ENCODE peak calls at places on chromosome 13, in four cellular contexts. One of them, this sample, is unnamed.
A peak's percentile ranks its signal among the peaks of the same experiment; 100 is the strongest.

GRCh38 chr13:80360298-80360827 is 19.4 kb upstream of the SPRY2 start:
- DNase-seq in GM12878: no peak
- DNase-seq in HL-60: no peak
- DNase-seq in K562: no peak
- DNase-seq in this sample: no peak

GRCh38 chr13:43407023-43407581 is 379.7 kb downstream of the ENOX1 start:
- DNase-seq in K562: no peak
- DNase-seq in HL-60: no peak
- DNase-seq in GM12878: no peak
- DNase-seq in this sample: no peak

GRCh38 chr13:102225892-102226291 is 176.0 kb downstream of the FGF14 start:
- DNase-seq in K562: no peak
- DNase-seq in GM12878: no peak
- DNase-seq in HL-60: no peak
- DNase-seq in this sample: no peak

GRCh38 chr13:29454931-29455481 is 140.5 kb downstream of the SLC7A1 start:
- DNase-seq in K562: peak; percentile 37
- DNase-seq in GM12878: no peak
- DNase-seq in HL-60: peak; percentile 14
- DNase-seq in this sample: no peak

GRCh38 chr13:75934889-75935288 is 298.8 kb downstream of the LMO7 start:
- DNase-seq in GM12878: no peak
- DNase-seq in HL-60: no peak
- DNase-seq in K562: no peak
- DNase-seq in this sample: no peak

GRCh38 chr13:27289016-27289665 is 18.5 kb downstream of the RASL11A start:
- DNase-seq in HL-60: no peak
- DNase-seq in GM12878: no peak
- DNase-seq in K562: no peak
- DNase-seq in this sample: no peak

GRCh38 chr13:68347220-68347619 is 1117.1 kb upstream of the PCDH9 start:
- DNase-seq in GM12878: no peak
- DNase-seq in HL-60: no peak
- DNase-seq in K562: no peak
- DNase-seq in this sample: no peak

GRCh38 chr13:105069106-105069505 is 1466.4 kb downstream of the EFNB2 start:
- DNase-seq in GM12878: no peak
- DNase-seq in HL-60: no peak
- DNase-seq in K562: no peak
- DNase-seq in this sample: no peak

GRCh38 chr13:44921478-44921877 is 67.8 kb downstream of the NUFIP1 start:
- DNase-seq in GM12878: no peak
- DNase-seq in HL-60: no peak
- DNase-seq in K562: no peak
- DNase-seq in this sample: no peak

GRCh38 chr13:41608779-41609178 is 151.4 kb downstream of the RGCC start:
- DNase-seq in K562: no peak
- DNase-seq in GM12878: no peak
- DNase-seq in HL-60: no peak
- DNase-seq in this sample: no peak

GRCh38 chr13:100108913-100109507 is 20.1 kb downstream of the PCCA start:
- DNase-seq in GM12878: no peak
- DNase-seq in K562: no peak
- DNase-seq in HL-60: no peak
- DNase-seq in this sample: no peak

GRCh38 chr13:78067290-78067689 is 148.7 kb upstream of the EDNRB start:
- DNase-seq in K562: no peak
- DNase-seq in HL-60: no peak
- DNase-seq in GM12878: no peak
- DNase-seq in this sample: no peak

DNA sequence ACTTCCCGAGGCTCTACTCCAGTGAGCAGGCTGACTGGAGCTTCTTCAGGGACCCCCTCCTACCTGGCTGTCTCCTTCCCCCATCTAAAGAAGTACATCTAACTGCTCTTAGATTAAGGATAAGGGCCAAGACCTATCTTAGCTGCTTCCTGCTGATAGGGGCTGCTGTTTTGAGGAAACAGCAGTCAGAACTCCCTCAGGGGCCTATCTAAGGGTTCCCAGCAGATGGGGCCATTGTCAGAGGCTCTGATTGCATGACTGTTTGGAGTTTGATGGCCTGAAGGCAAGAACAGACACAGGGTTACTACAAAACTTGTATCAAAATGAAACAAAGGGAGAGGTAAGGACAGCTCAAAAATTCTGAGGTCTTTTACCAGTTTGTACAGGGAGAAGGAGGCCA is 2636.9 kb upstream of the PCDH20 start:
- DNase-seq in HL-60: no peak
- DNase-seq in GM12878: no peak
- DNase-seq in K562: peak; percentile 4
- DNase-seq in this sample: no peak
- TF ChIP-seq SPI1 in HL-60: no peak
- TF ChIP-seq SPI1 in GM12878: no peak
- TF ChIP-seq SPI1 in K562: no peak
- TF ChIP-seq SPI1 in this sample: no peak

GRCh38 chr13:89470901-89471300 is 1799.7 kb downstream of the SLITRK5 start:
- DNase-seq in GM12878: no peak
- DNase-seq in K562: no peak
- DNase-seq in HL-60: no peak
- DNase-seq in this sample: no peak

GRCh38 chr13:89465366-89465765 is 1794.2 kb downstream of the SLITRK5 start:
- DNase-seq in GM12878: peak; percentile 3
- DNase-seq in K562: no peak
- DNase-seq in HL-60: no peak
- DNase-seq in this sample: no peak

DNA sequence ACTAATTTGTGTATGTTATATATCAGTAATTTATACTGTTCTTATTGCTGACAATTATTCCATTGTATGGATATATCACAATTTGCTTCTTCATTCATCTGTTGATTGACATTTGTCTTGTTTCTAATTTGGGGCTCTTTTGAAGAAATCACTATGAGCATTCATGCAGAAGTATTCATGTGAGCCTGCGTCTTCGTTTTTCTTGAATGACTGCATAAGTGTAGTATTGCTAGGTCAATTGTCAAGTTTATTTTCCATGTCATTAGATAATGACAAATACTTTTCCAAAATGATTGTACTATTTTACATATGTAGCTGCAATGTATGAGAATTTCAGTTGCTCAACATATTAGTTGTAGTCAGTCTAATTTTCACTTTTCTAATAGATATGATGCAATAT is 1796.9 kb downstream of the SLITRK5 start:
- DNase-seq in GM12878: no peak
- DNase-seq in HL-60: no peak
- DNase-seq in K562: no peak
- DNase-seq in this sample: no peak
- TF ChIP-seq SPI1 in GM12878: no peak
- TF ChIP-seq SPI1 in HL-60: no peak
- TF ChIP-seq SPI1 in K562: no peak
- TF ChIP-seq SPI1 in this sample: no peak

GRCh38 chr13:32538234-32538620 is 368 bp downstream of the N4BP2L2 start:
- DNase-seq in GM12878: no peak
- DNase-seq in HL-60: no peak
- DNase-seq in K562: peak; percentile 45
- DNase-seq in this sample: peak; percentile 8
- TF ChIP-seq SPI1 in GM12878: no peak
- TF ChIP-seq SPI1 in HL-60: no peak
- TF ChIP-seq SPI1 in K562: no peak
- TF ChIP-seq SPI1 in this sample: peak; percentile 8

GRCh38 chr13:36915106-36915505 is 4.9 kb downstream of the SMAD9 start:
- DNase-seq in GM12878: no peak
- DNase-seq in HL-60: no peak
- DNase-seq in K562: no peak
- DNase-seq in this sample: no peak

GRCh38 chr13:36912369-36912768 is 7.7 kb downstream of the SMAD9 start:
- DNase-seq in GM12878: no peak
- DNase-seq in HL-60: no peak
- DNase-seq in K562: no peak
- DNase-seq in this sample: no peak

GRCh38 chr13:36912983-36913382 is 7.1 kb downstream of the SMAD9 start:
- DNase-seq in GM12878: no peak
- DNase-seq in K562: no peak
- DNase-seq in HL-60: no peak
- DNase-seq in this sample: no peak

GRCh38 chr13:36914648-36915047 is 5.4 kb downstream of the SMAD9 start:
- DNase-seq in HL-60: no peak
- DNase-seq in K562: no peak
- DNase-seq in GM12878: no peak
- DNase-seq in this sample: no peak

GRCh38 chr13:36913463-36913862 is 6.6 kb downstream of the SMAD9 start:
- DNase-seq in K562: no peak
- DNase-seq in GM12878: no peak
- DNase-seq in HL-60: no peak
- DNase-seq in this sample: no peak
- TF ChIP-seq SPI1 in K562: no peak
- TF ChIP-seq SPI1 in GM12878: no peak
- TF ChIP-seq SPI1 in HL-60: no peak
- TF ChIP-seq SPI1 in this sample: no peak

GRCh38 chr13:98315902-98316301 is 138.8 kb upstream of the RNF113B start:
- DNase-seq in GM12878: no peak
- DNase-seq in K562: no peak
- DNase-seq in HL-60: no peak
- DNase-seq in this sample: no peak

GRCh38 chr13:98313938-98314292 is 136.8 kb upstream of the RNF113B start:
- DNase-seq in HL-60: no peak
- DNase-seq in GM12878: no peak
- DNase-seq in K562: no peak
- DNase-seq in this sample: no peak

GRCh38 chr13:98317573-98318171 is 140.6 kb upstream of the RNF113B start:
- DNase-seq in K562: no peak
- DNase-seq in HL-60: no peak
- DNase-seq in GM12878: no peak
- DNase-seq in this sample: no peak

GRCh38 chr13:98313023-98313937 is 136.2 kb upstream of the RNF113B start:
- DNase-seq in HL-60: no peak
- DNase-seq in GM12878: no peak
- DNase-seq in K562: no peak
- DNase-seq in this sample: no peak

GRCh38 chr13:98315466-98315865 is 138.4 kb upstream of the RNF113B start:
- DNase-seq in GM12878: no peak
- DNase-seq in HL-60: no peak
- DNase-seq in K562: no peak
- DNase-seq in this sample: no peak
- TF ChIP-seq SPI1 in GM12878: no peak
- TF ChIP-seq SPI1 in HL-60: no peak
- TF ChIP-seq SPI1 in K562: no peak
- TF ChIP-seq SPI1 in this sample: no peak

GRCh38 chr13:109859898-109860297 is 73.5 kb upstream of the IRS2 start:
- DNase-seq in K562: no peak
- DNase-seq in HL-60: no peak
- DNase-seq in GM12878: no peak
- DNase-seq in this sample: no peak
- TF ChIP-seq SPI1 in K562: no peak
- TF ChIP-seq SPI1 in HL-60: peak; percentile 5
- TF ChIP-seq SPI1 in GM12878: no peak
- TF ChIP-seq SPI1 in this sample: no peak

GRCh38 chr13:74243637-74244526 is 109.7 kb upstream of the KLF12 start:
- DNase-seq in K562: no peak
- DNase-seq in GM12878: no peak
- DNase-seq in HL-60: no peak
- DNase-seq in this sample: no peak

GRCh38 chr13:74251778-74252519 is 117.7 kb upstream of the KLF12 start:
- DNase-seq in GM12878: no peak
- DNase-seq in HL-60: no peak
- DNase-seq in K562: no peak
- DNase-seq in this sample: no peak

GRCh38 chr13:74250738-74251190 is 116.6 kb upstream of the KLF12 start:
- DNase-seq in HL-60: no peak
- DNase-seq in K562: no peak
- DNase-seq in GM12878: no peak
- DNase-seq in this sample: no peak

GRCh38 chr13:74248477-74248876 is 114.3 kb upstream of the KLF12 start:
- DNase-seq in GM12878: no peak
- DNase-seq in HL-60: no peak
- DNase-seq in K562: no peak
- DNase-seq in this sample: no peak

GRCh38 chr13:74246398-74246975 is 112.3 kb upstream of the KLF12 start:
- DNase-seq in GM12878: no peak
- DNase-seq in K562: no peak
- DNase-seq in HL-60: no peak
- DNase-seq in this sample: no peak
- TF ChIP-seq SPI1 in GM12878: no peak
- TF ChIP-seq SPI1 in K562: no peak
- TF ChIP-seq SPI1 in HL-60: no peak
- TF ChIP-seq SPI1 in this sample: no peak

GRCh38 chr13:57409121-57409520 is 222.4 kb upstream of the PCDH17 start:
- DNase-seq in K562: no peak
- DNase-seq in HL-60: no peak
- DNase-seq in GM12878: no peak
- DNase-seq in this sample: no peak

GRCh38 chr13:57408312-57408711 is 223.2 kb upstream of the PCDH17 start:
- DNase-seq in GM12878: no peak
- DNase-seq in HL-60: no peak
- DNase-seq in K562: no peak
- DNase-seq in this sample: no peak

DNA sequence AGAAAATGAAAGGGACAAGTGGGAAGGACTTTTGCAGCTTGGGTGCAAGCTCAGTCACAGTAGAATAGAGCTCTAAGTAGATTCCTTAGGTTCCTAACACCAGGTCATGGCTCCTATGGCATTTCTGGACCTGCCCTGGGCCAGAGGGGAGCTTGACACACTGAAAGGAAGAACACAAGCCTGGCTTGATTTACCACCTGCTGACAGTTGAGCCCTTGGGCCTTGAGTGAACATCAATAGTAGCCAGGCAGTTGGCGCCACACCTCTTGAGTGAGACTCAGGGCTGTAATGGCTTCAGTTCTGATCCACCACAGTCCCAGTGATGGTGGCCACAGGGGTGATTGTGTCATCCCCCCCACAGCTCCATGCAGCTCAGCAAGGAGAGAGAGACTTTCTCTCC is 221.9 kb upstream of the PCDH17 start:
- DNase-seq in HL-60: no peak
- DNase-seq in K562: no peak
- DNase-seq in GM12878: no peak
- DNase-seq in this sample: no peak
- TF ChIP-seq SPI1 in HL-60: no peak
- TF ChIP-seq SPI1 in K562: no peak
- TF ChIP-seq SPI1 in GM12878: no peak
- TF ChIP-seq SPI1 in this sample: no peak

DNA sequence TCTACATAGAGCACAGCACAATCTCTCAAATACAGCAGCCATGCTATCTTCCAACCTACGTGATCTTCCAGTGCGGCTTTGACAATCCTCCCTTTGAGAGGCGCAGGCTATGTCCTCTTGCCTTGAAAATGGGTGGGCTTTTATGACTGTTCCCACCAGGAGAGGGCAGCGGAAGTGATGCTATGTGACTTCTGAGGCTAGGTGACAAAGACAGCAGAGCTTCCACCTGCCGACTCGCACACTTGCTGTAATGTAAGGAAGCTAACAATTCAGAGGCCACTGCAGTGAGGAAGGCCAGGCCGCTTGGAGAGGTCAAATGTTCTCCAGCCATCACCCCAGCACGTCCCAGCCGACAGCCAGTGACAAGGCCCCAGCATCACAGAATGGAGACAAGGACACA is 65.8 kb downstream of the MRPL57 start:
- DNase-seq in HL-60: no peak
- DNase-seq in GM12878: no peak
- DNase-seq in K562: no peak
- DNase-seq in this sample: no peak
- TF ChIP-seq SPI1 in HL-60: no peak
- TF ChIP-seq SPI1 in GM12878: no peak
- TF ChIP-seq SPI1 in K562: no peak
- TF ChIP-seq SPI1 in this sample: no peak